ENCODE peak calls at places on chromosomes 6 and 20, in nine cellular contexts. Y is fibroblast of lung; R is uterus; A is HFFc6; F is HepG2; S is GM20000; V is neural progenitor cell; I is astrocyte of the spinal cord; U is CD4-positive, alpha-beta T cell. Z is an unnamed sample.

GRCh38 chr20:59082981-59083380 is 40.4 kb upstream of the PRELID3B start:
- DNase-seq in Y (peak), U (no peak), A (peak), R (no peak), F (no peak), S (no peak), V (no peak), I (no peak), Z (no peak)

GRCh38 chr6:154510144-154510905 is at the start of gene CNKSR3:
- DNase-seq in U (no peak), S (peak), I (peak), V (peak), Y (peak), F (peak), R (peak), A (peak), Z (peak)

GRCh38 chr6:156461647-156462046 is 315.5 kb upstream of the ARID1B start:
- DNase-seq in Y (no peak), F (no peak), S (no peak), A (no peak), I (no peak), V (no peak), U (no peak), R (no peak), Z (no peak)

GRCh38 chr20:25136643-25137559 is 55.0 kb upstream of the VSX1 start:
- DNase-seq in F (no peak), Y (peak), R (no peak), I (peak), A (peak), V (no peak), S (no peak), U (no peak), Z (no peak)

GRCh38 chr6:7674291-7674690 is 51.6 kb upstream of the BMP6 start:
- DNase-seq in R (no peak), S (no peak), Y (no peak), V (no peak), U (no peak), I (no peak), F (no peak), A (no peak), Z (no peak)

GRCh38 chr6:70131528-70131927 is 171.4 kb downstream of the COL9A1 start:
- DNase-seq in Y (no peak), R (no peak), U (no peak), I (no peak), V (no peak), S (peak), F (no peak), A (no peak), Z (no peak)

GRCh38 chr20:6209093-6209492 is 86.3 kb upstream of the FERMT1 start:
- DNase-seq in U (no peak), A (no peak), F (no peak), I (no peak), V (no peak), S (no peak), Y (no peak), R (no peak), Z (no peak)

GRCh38 chr6:156013155-156013554 is 557.5 kb upstream of the NOX3 start:
- DNase-seq in I (no peak), S (no peak), Y (no peak), U (no peak), A (no peak), V (no peak), F (no peak), R (no peak), Z (no peak)

GRCh38 chr20:33103561-33103960 is 24.1 kb downstream of the BPIFB4 start:
- DNase-seq in R (no peak), V (no peak), Y (no peak), A (no peak), S (no peak), I (no peak), U (no peak), F (no peak), Z (no peak)

GRCh38 chr20:1505361-1505760 is 14.1 kb upstream of the SIRPB2 start:
- DNase-seq in F (no peak), Y (peak), I (no peak), V (no peak), U (no peak), A (peak), R (no peak), S (no peak), Z (no peak)

GRCh38 chr20:34583524-34583923 is 25.0 kb downstream of the MAP1LC3A start:
- DNase-seq in F (no peak), A (no peak), R (no peak), V (no peak), I (no peak), Y (no peak), S (no peak), U (no peak), Z (no peak)

GRCh38 chr6:99588618-99589289 is 17.9 kb upstream of the PRDM13 start:
- DNase-seq in U (peak), F (peak), S (peak), I (peak), V (peak), Y (peak), R (no peak), A (peak), Z (peak)

GRCh38 chr6:2970034-2970685 is 1.2 kb downstream of the SERPINB6 start:
- DNase-seq in Y (peak), I (peak), V (peak), R (no peak), S (no peak), F (no peak), U (no peak), A (no peak), Z (no peak)

GRCh38 chr6:169899481-169900145 is 148.2 kb downstream of the ERMARD start:
- DNase-seq in A (no peak), F (no peak), V (no peak), I (no peak), R (no peak), U (no peak), Y (no peak), S (no peak), Z (no peak)

GRCh38 chr6:46638650-46639049 is 14.0 kb downstream of the CYP39A1 start:
- DNase-seq in R (no peak), F (no peak), U (no peak), V (no peak), S (no peak), Y (no peak), I (no peak), A (no peak), Z (no peak)

GRCh38 chr6:168157272-168158007 is 78.4 kb upstream of the FRMD1 start:
- DNase-seq in S (no peak), A (peak), Y (peak), R (peak), I (peak), V (peak), F (no peak), U (no peak), Z (peak)

GRCh38 chr20:34708621-34709043 is 4.5 kb downstream of the TP53INP2 start:
- DNase-seq in S (peak), I (peak), U (peak), R (peak), Y (peak), F (no peak), A (peak), V (peak), Z (peak)

GRCh38 chr6:137817219-137817618 is 49.8 kb upstream of the TNFAIP3 start:
- DNase-seq in A (no peak), R (no peak), Y (no peak), I (no peak), S (no peak), U (no peak), F (no peak), V (no peak), Z (no peak)

GRCh38 chr6:90048191-90048969 is 154.1 kb downstream of the GJA10 start:
- DNase-seq in V (no peak), S (no peak), U (no peak), A (no peak), Y (no peak), R (no peak), F (no peak), I (no peak), Z (no peak)

GRCh38 chr20:637559-637958 is 15.4 kb downstream of the SRXN1 start:
- DNase-seq in F (no peak), R (no peak), S (no peak), A (no peak), U (no peak), I (no peak), Y (no peak), V (no peak), Z (no peak)

GRCh38 chr20:63383556-63383955 is 22.4 kb upstream of the CHRNA4 start:
- DNase-seq in I (no peak), A (no peak), U (no peak), V (no peak), R (no peak), F (no peak), Y (no peak), S (no peak), Z (no peak)

GRCh38 chr20:24060851-24061590 is 72.4 kb upstream of the GGTLC1 start:
- DNase-seq in F (no peak), U (no peak), Y (no peak), S (no peak), R (no peak), A (no peak), I (no peak), V (no peak), Z (no peak)

GRCh38 chr6:149942461-149942829 is 631 bp downstream of the ULBP2 start:
- DNase-seq in U (no peak), I (no peak), Y (no peak), F (no peak), R (no peak), V (no peak), A (no peak), S (no peak), Z (no peak)

GRCh38 chr6:166736606-166737005 is 109.6 kb upstream of the RPS6KA2 start:
- DNase-seq in F (no peak), V (no peak), I (peak), U (no peak), R (no peak), Y (peak), S (no peak), A (peak), Z (no peak)

GRCh38 chr6:119337252-119337651 is 12.3 kb downstream of the MAN1A1 start:
- DNase-seq in A (no peak), F (no peak), V (no peak), I (no peak), S (no peak), U (no peak), Y (no peak), R (no peak), Z (no peak)

GRCh38 chr6:161882196-161882595 is 608.3 kb upstream of the AGPAT4 start:
- DNase-seq in I (no peak), F (no peak), A (no peak), Y (no peak), U (no peak), V (no peak), S (no peak), R (no peak), Z (no peak)

GRCh38 chr6:90227165-90227564 is 69.5 kb downstream of the BACH2 start:
- DNase-seq in S (no peak), V (peak), I (no peak), F (no peak), A (no peak), R (no peak), U (no peak), Y (no peak), Z (no peak)

GRCh38 chr6:147223751-147224150 is 19.5 kb downstream of the STXBP5 start:
- DNase-seq in A (no peak), F (no peak), V (no peak), I (no peak), R (no peak), S (no peak), Y (no peak), U (no peak), Z (no peak)

GRCh38 chr6:33112148-33112547 is 36.4 kb downstream of the HLA-DPB1 start:
- DNase-seq in F (peak), S (peak), Y (peak), R (no peak), A (peak), I (peak), V (no peak), U (no peak), Z (no peak)

GRCh38 chr20:7113577-7114466 is 346.3 kb downstream of the BMP2 start:
- DNase-seq in R (no peak), F (peak), I (peak), S (no peak), A (no peak), V (peak), U (no peak), Y (peak), Z (peak)

GRCh38 chr6:164749126-164749758 is 560.2 kb downstream of the C6orf118 start:
- DNase-seq in V (no peak), R (no peak), F (no peak), U (no peak), I (peak), Y (peak), S (no peak), A (no peak), Z (peak)

GRCh38 chr6:105522626-105523322 is 119.9 kb upstream of the PREP start:
- DNase-seq in Y (peak), V (no peak), U (no peak), I (peak), A (peak), R (no peak), S (no peak), F (no peak), Z (no peak)

GRCh38 chr6:170160031-170160627 is 130.7 kb downstream of the DLL1 start:
- DNase-seq in Y (no peak), A (no peak), I (no peak), R (no peak), U (no peak), V (no peak), F (no peak), S (no peak), Z (no peak)

GRCh38 chr6:89314692-89315091 is 407 bp downstream of the GABRR2 start:
- DNase-seq in A (no peak), S (no peak), F (no peak), U (no peak), I (no peak), Y (no peak), V (no peak), R (no peak), Z (no peak)

GRCh38 chr6:96761794-96762193 is 75.5 kb downstream of the GPR63 start:
- DNase-seq in V (no peak), F (no peak), R (no peak), Y (no peak), S (no peak), A (no peak), I (no peak), U (no peak), Z (no peak)

GRCh38 chr20:18266282-18266681 is 22.0 kb upstream of the ZNF133 start:
- DNase-seq in Y (no peak), U (no peak), I (no peak), V (no peak), F (no peak), S (no peak), A (no peak), R (no peak), Z (no peak)
- TF ChIP-seq CTCF in Y (no peak), U (no peak), I (no peak), V (no peak), F (no peak), S (no peak), A (no peak), R (no peak), Z (no peak)

GRCh38 chr20:46543033-46543432 is 7.4 kb downstream of the OCSTAMP start:
- DNase-seq in A (no peak), U (no peak), V (no peak), Y (no peak), F (no peak), I (no peak), R (no peak), S (no peak), Z (no peak)

GRCh38 chr20:46544576-46544975 is 5.9 kb downstream of the OCSTAMP start:
- DNase-seq in S (no peak), I (no peak), F (peak), V (no peak), U (no peak), R (no peak), A (no peak), Y (no peak), Z (no peak)

GRCh38 chr20:46543959-46544358 is 6.5 kb downstream of the OCSTAMP start:
- DNase-seq in A (no peak), U (no peak), V (no peak), S (no peak), Y (no peak), F (no peak), I (no peak), R (no peak), Z (no peak)

GRCh38 chr20:46541229-46541935 is 9.1 kb downstream of the OCSTAMP start:
- DNase-seq in F (no peak), U (no peak), I (no peak), Y (no peak), R (no peak), A (no peak), V (no peak), S (no peak), Z (no peak)

DNA sequence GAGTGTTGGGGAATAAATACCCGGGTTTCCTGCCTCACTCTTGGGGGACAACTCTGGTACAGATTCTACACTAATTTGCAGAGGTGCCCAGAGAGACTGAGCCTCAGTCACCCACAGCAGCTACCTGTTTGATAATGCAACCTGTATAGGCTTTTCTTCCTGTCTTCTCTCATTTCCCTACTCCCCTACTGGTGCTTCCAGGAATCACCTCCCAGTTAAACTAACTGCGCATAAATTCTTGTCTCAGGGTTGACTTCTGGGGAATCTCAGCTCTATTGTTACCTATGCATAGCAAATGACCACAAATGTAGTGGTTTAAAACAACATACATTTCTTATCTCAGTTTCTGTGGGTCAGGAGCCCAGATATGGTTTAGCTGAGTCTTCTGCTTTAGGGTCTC is 11.3 kb downstream of the OCSTAMP start:
- DNase-seq in A (no peak), V (no peak), I (no peak), F (no peak), U (no peak), Y (no peak), S (no peak), R (no peak), Z (no peak)
- TF ChIP-seq CTCF in A (peak), V (peak), I (no peak), F (no peak), U (no peak), Y (no peak), S (no peak), R (no peak), Z (no peak)

GRCh38 chr6:108175592-108176279 is 9.9 kb downstream of the NR2E1 start:
- DNase-seq in V (peak), A (no peak), F (no peak), Y (no peak), R (no peak), S (peak), U (no peak), I (no peak), Z (peak)

GRCh38 chr6:108179741-108180140 is 13.9 kb downstream of the NR2E1 start:
- DNase-seq in V (peak), S (no peak), U (no peak), R (no peak), I (no peak), Y (no peak), A (no peak), F (no peak), Z (no peak)

GRCh38 chr6:108180266-108180665 is 14.4 kb downstream of the NR2E1 start:
- DNase-seq in I (no peak), R (no peak), U (no peak), F (no peak), S (no peak), V (no peak), Y (no peak), A (no peak), Z (no peak)

GRCh38 chr6:108176281-108177089 is 10.7 kb downstream of the NR2E1 start:
- DNase-seq in S (no peak), R (no peak), A (no peak), V (peak), I (no peak), U (no peak), Y (no peak), F (no peak), Z (peak)

GRCh38 chr6:108180776-108181175 is 15.0 kb downstream of the NR2E1 start:
- DNase-seq in S (no peak), F (no peak), I (no peak), V (no peak), A (no peak), U (no peak), Y (no peak), R (no peak), Z (no peak)
- TF ChIP-seq CTCF in S (no peak), F (no peak), I (no peak), V (no peak), A (no peak), U (no peak), Y (no peak), R (no peak), Z (no peak)

GRCh38 chr20:12203981-12204380 is 286.3 kb downstream of the BTBD3 start:
- DNase-seq in V (no peak), F (no peak), U (no peak), Y (no peak), A (no peak), S (no peak), I (no peak), R (no peak), Z (no peak)

GRCh38 chr20:12203399-12203798 is 285.7 kb downstream of the BTBD3 start:
- DNase-seq in I (no peak), V (no peak), S (no peak), U (no peak), Y (no peak), F (no peak), A (no peak), R (no peak), Z (no peak)

GRCh38 chr20:12210591-12210990 is 292.9 kb downstream of the BTBD3 start:
- DNase-seq in U (no peak), V (no peak), A (no peak), F (no peak), Y (no peak), S (no peak), I (no peak), R (no peak), Z (no peak)

DNA sequence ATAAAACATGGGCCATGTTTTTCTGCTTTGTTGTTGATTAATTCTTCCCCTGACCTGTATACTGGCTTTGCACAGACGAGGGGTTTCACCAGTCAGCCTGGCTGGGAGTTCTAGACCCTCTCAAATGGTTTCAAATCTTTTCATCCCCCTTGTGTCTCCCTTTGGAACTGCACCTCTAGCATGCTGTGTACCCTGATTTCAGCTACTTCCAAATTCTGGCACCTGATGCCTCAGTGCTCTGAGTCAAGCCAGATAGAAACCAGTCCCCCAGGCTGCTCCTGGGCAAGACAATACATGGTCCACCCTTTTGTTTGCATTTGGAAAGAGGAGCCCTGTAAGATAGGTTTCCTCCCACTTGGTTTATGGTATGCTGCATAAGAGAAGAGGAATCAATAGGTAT is 290.2 kb downstream of the BTBD3 start:
- DNase-seq in S (no peak), F (peak), U (no peak), A (no peak), I (peak), Y (peak), V (peak), R (no peak), Z (peak)
- TF ChIP-seq CTCF in S (no peak), F (peak), U (no peak), A (peak), I (peak), Y (peak), V (peak), R (no peak), Z (peak)